ENCODE peak calls at places on chromosomes 2 and 18, in nine cellular contexts. E is B cell, S is fibroblast of pulmonary artery, U is OCI-LY7, T is lower lobe of right lung, V is right lobe of liver, L is GM12865, D is colonic mucosa, H is Peyer's patch. R is an unnamed sample.

GRCh38 chr2:3169106-3169870 is 208.3 kb downstream of the EIPR1 start:
- DNase-seq in V (no peak), L (no peak), E (no peak), H (no peak), T (peak; percentile 24), D (no peak), U (no peak), S (peak; percentile 17), R (no peak)

GRCh38 chr2:236215196-236215595 is 47.0 kb upstream of the GBX2 start:
- DNase-seq in H (no peak), E (no peak), T (no peak), V (no peak), L (no peak), D (no peak), S (no peak), U (no peak), R (no peak)

GRCh38 chr2:240427729-240428128 is 7.7 kb upstream of the GPC1 start:
- DNase-seq in T (no peak), L (no peak), E (no peak), U (no peak), V (no peak), D (no peak), H (no peak), S (no peak), R (peak; percentile 18)

GRCh38 chr2:214800180-214800579 is 9.3 kb downstream of the BARD1 start:
- DNase-seq in E (no peak), T (no peak), H (no peak), U (no peak), D (no peak), L (no peak), V (no peak), S (no peak), R (no peak)

GRCh38 chr2:182559623-182560022 is 132.8 kb upstream of the PDE1A start:
- DNase-seq in E (no peak), V (no peak), L (no peak), H (no peak), T (no peak), S (peak; percentile 8), D (no peak), U (no peak), R (no peak)

GRCh38 chr2:217683096-217683870 is 319.5 kb downstream of the TNS1 start:
- DNase-seq in L (no peak), H (no peak), V (no peak), U (no peak), T (no peak), D (no peak), E (no peak), S (no peak), R (no peak)

GRCh38 chr18:50312296-50313030 is 25.0 kb upstream of the CXXC1 start:
- DNase-seq in V (no peak), H (no peak), E (peak; percentile 59), S (no peak), T (no peak), L (peak; percentile 91), U (peak; percentile 80), D (no peak), R (no peak)

GRCh38 chr2:36516136-36516870 is 81.7 kb downstream of the FEZ2 start:
- DNase-seq in L (no peak), T (no peak), E (no peak), H (no peak), U (no peak), S (peak; percentile 62), D (no peak), V (no peak), R (no peak)

GRCh38 chr18:69758458-69758857 is 189.2 kb downstream of the CD226 start:
- DNase-seq in L (no peak), U (no peak), D (no peak), E (no peak), S (peak; percentile 4), V (no peak), H (no peak), T (no peak), R (no peak)

GRCh38 chr2:27077231-27077630 is 1.2 kb upstream of the EMILIN1 start:
- DNase-seq in U (peak; percentile 59), L (no peak), T (no peak), H (no peak), S (no peak), E (no peak), D (no peak), V (no peak), R (no peak)

GRCh38 chr2:212974692-212975091 is 176.7 kb downstream of the IKZF2 start:
- DNase-seq in L (no peak), U (no peak), E (no peak), T (no peak), S (peak; percentile 85), H (no peak), V (no peak), D (no peak), R (no peak)

GRCh38 chr2:28713582-28714292 is 37.9 kb upstream of the PPP1CB start:
- DNase-seq in T (no peak), H (no peak), U (no peak), V (no peak), L (no peak), S (peak; percentile 39), E (no peak), D (no peak), R (peak; percentile 70)

GRCh38 chr18:650428-650858 is 7.0 kb upstream of the TYMS start:
- DNase-seq in V (no peak), H (no peak), E (peak; percentile 29), D (no peak), U (peak; percentile 63), L (peak; percentile 86), S (no peak), T (no peak), R (no peak)

GRCh38 chr2:192197387-192197786 is 2.7 kb upstream of the TMEFF2 start:
- DNase-seq in V (no peak), T (no peak), L (no peak), H (no peak), U (no peak), S (peak; percentile 33), E (no peak), D (no peak), R (no peak)

GRCh38 chr2:121418494-121419058 is 112.1 kb upstream of the RNU4ATAC start:
- DNase-seq in V (no peak), T (no peak), D (no peak), U (no peak), E (no peak), H (no peak), L (no peak), S (no peak), R (no peak)

GRCh38 chr2:7392076-7392787 is 475.0 kb downstream of the RNF144A start:
- DNase-seq in E (no peak), T (no peak), S (no peak), U (no peak), D (no peak), L (no peak), H (no peak), V (no peak), R (no peak)

DNA sequence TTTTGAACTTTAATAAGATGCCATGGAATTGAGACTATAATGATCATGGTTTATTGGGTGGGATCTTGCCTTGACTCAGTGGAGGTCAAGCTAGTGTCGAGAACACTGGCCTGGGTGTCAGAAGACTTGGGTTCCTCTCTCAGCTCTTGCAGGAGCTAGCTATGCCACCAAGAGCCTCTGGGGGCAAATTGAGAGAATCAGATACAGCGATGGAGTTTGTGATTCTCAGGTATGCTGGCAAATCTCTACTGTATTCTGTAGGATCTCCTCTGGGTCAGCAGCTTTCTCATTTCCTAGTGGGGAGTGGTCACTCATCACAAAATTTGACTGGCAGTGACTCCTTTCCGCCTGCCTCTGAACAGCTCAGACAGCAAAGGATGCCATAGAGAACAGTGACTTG is 477.0 kb downstream of the RNF144A start:
- DNase-seq in V (no peak), L (no peak), D (no peak), E (no peak), T (no peak), S (no peak), H (no peak), U (peak; percentile 11), R (no peak)
- TF ChIP-seq CTCF in V (no peak), L (peak; percentile 27), D (no peak), E (no peak), T (no peak), S (no peak), H (no peak), U (peak; percentile 52), R (no peak)

DNA sequence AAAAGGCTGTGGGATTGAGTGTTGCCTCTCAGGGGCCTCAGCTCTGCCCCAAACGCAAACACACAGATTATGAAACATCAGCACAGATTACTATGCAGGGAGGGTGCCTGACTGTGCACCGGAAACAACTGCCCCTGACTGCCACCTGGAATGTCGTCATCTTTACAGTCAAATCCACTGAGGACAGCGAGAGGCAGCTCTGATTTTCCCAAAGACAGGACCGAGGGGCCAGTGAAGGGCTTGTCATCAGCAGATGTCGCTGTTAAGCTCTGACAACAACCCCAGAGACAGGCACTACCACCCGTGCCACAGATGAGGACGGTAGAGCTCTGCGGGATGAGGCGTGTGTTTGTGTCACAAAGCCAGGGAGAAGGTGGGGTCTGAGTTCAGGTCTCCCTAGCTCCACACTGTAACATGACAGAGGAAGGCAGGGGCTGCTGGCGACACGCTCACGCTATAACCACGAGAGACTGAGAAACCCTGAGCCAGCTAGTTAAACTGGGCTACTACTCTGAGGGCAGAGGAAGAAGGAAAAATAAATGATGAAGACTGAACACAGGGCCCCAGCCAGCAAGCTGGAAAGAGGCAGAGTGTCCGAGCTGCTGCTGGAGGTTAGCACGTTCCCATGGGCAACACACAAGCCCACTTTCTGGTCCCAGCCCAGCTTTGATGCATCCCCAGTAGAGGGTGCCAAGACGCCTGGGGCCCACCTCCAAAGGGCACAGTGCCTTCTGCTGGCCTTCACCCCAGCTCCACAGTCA is 47.0 kb downstream of the PARD6G start:
- DNase-seq in S (no peak), V (no peak), U (no peak), E (no peak), T (no peak), H (no peak), D (no peak), L (no peak), R (no peak)
- TF ChIP-seq CTCF in S (peak; percentile 4), V (peak; percentile 24), U (peak; percentile 30), E (no peak), T (peak; percentile 17), H (no peak), D (no peak), L (no peak), R (no peak)

DNA sequence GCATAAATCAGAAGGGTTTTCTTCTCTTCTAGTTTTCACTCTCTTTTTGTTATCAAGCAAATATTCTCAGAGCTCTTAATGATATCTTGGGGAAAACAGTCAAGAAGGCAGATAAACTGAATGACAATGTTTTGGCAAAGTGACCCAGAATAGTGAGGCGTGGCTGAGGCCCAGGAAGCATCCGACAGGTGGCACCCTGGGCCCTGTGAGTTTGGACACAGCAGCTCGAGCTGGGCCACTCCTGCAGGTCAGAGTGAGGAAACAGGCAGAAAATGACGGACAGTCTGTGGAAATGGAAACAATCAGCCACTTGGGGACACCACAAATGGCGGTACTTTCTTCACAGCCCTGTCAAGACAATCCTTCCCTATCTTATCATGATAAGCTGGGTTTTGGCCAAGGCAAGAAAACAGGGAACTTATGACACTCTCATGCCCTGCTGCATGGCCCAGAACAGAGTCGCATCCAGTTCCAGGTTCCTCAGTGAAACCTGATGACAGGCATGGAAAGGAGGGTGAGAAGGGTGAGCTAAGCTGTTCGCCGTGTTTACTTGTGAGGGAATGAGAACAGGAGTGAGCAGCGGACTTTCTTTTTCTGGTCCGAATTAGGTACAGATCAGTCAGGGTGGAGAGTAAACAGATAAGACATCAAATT is 32.1 kb downstream of the MRPL44 start:
- DNase-seq in T (no peak), E (no peak), V (no peak), D (peak; percentile 56), S (no peak), L (peak; percentile 9), H (peak; percentile 55), U (no peak), R (no peak)
- TF ChIP-seq CTCF in T (no peak), E (no peak), V (peak; percentile 10), D (peak; percentile 35), S (no peak), L (no peak), H (no peak), U (no peak), R (no peak)

GRCh38 chr2:202831241-202831997 is 40.1 kb downstream of the ICA1L start:
- DNase-seq in H (peak; percentile 55), V (no peak), T (no peak), U (peak; percentile 69), E (peak; percentile 42), L (peak; percentile 59), D (peak; percentile 51), S (peak; percentile 76), R (no peak)
- TF ChIP-seq CTCF in H (peak; percentile 38), V (peak; percentile 78), T (peak; percentile 57), U (peak; percentile 88), E (peak; percentile 36), L (peak; percentile 50), D (peak; percentile 40), S (peak; percentile 88), R (peak; percentile 40)

R was measured in CD14-positive monocyte.